ENCODE peak calls at places on chromosomes 7 and 10, in six cellular contexts. One of them, this sample, is unnamed.

GRCh38 chr7:115593111-115593510 is 437.5 kb downstream of the TFEC start:
- DNase-seq in HepG2: no peak
- DNase-seq in GM12891: no peak
- DNase-seq in H1: no peak
- DNase-seq in K562: no peak
- DNase-seq in GM12878: no peak
- DNase-seq in this sample: no peak

GRCh38 chr7:2853147-2853546 is 9.0 kb upstream of the GNA12 start:
- DNase-seq in HepG2: no peak
- DNase-seq in GM12891: no peak
- DNase-seq in H1: no peak
- DNase-seq in K562: no peak
- DNase-seq in GM12878: no peak
- DNase-seq in this sample: no peak

GRCh38 chr10:112338957-112339356 is 35.0 kb upstream of the ACSL5 start:
- DNase-seq in HepG2: no peak
- DNase-seq in GM12891: no peak
- DNase-seq in H1: no peak
- DNase-seq in K562: no peak
- DNase-seq in GM12878: no peak
- DNase-seq in this sample: no peak

GRCh38 chr10:100315603-100316002 is 14.4 kb downstream of the PKD2L1 start:
- DNase-seq in HepG2: no peak
- DNase-seq in GM12891: no peak
- DNase-seq in H1: no peak
- DNase-seq in K562: no peak
- DNase-seq in GM12878: no peak
- DNase-seq in this sample: no peak

GRCh38 chr10:1526427-1527055 is 210.8 kb downstream of the ADARB2 start:
- DNase-seq in HepG2: no peak
- DNase-seq in GM12891: no peak
- DNase-seq in H1: no peak
- DNase-seq in K562: peak; percentile 44
- DNase-seq in GM12878: no peak
- DNase-seq in this sample: no peak

GRCh38 chr7:27073066-27073465 is 22.7 kb downstream of the HOXA1 start:
- DNase-seq in HepG2: no peak
- DNase-seq in GM12891: no peak
- DNase-seq in H1: no peak
- DNase-seq in K562: no peak
- DNase-seq in GM12878: no peak
- DNase-seq in this sample: no peak

GRCh38 chr10:113126506-113127192 is 176.6 kb downstream of the TCF7L2 start:
- DNase-seq in HepG2: peak; percentile 15
- DNase-seq in GM12891: peak; percentile 27
- DNase-seq in H1: peak; percentile 71
- DNase-seq in K562: peak; percentile 20
- DNase-seq in GM12878: no peak
- DNase-seq in this sample: no peak

GRCh38 chr7:36130236-36130945 is 22.7 kb upstream of the EEPD1 start:
- DNase-seq in HepG2: no peak
- DNase-seq in GM12891: no peak
- DNase-seq in H1: no peak
- DNase-seq in K562: no peak
- DNase-seq in GM12878: no peak
- DNase-seq in this sample: no peak

GRCh38 chr10:109328001-109328400 is 595.3 kb downstream of the XPNPEP1 start:
- DNase-seq in HepG2: no peak
- DNase-seq in GM12891: no peak
- DNase-seq in H1: no peak
- DNase-seq in K562: no peak
- DNase-seq in GM12878: no peak
- DNase-seq in this sample: no peak

GRCh38 chr10:43855667-43856210 is 207.1 kb upstream of the ZNF32 start:
- DNase-seq in HepG2: no peak
- DNase-seq in GM12891: no peak
- DNase-seq in H1: peak; percentile 11
- DNase-seq in K562: no peak
- DNase-seq in GM12878: no peak
- DNase-seq in this sample: no peak

GRCh38 chr7:151813997-151814396 is 62.9 kb downstream of the PRKAG2 start:
- DNase-seq in HepG2: no peak
- DNase-seq in GM12891: no peak
- DNase-seq in H1: no peak
- DNase-seq in K562: no peak
- DNase-seq in GM12878: no peak
- DNase-seq in this sample: no peak

GRCh38 chr7:44694766-44695165 is 53.9 kb upstream of the ZMIZ2 start:
- DNase-seq in HepG2: no peak
- DNase-seq in GM12891: no peak
- DNase-seq in H1: no peak
- DNase-seq in K562: no peak
- DNase-seq in GM12878: no peak
- DNase-seq in this sample: no peak

GRCh38 chr10:86970152-86970886 is 2.0 kb downstream of the ADIRF start:
- DNase-seq in HepG2: no peak
- DNase-seq in GM12891: no peak
- DNase-seq in H1: peak; percentile 70
- DNase-seq in K562: no peak
- DNase-seq in GM12878: no peak
- DNase-seq in this sample: no peak

GRCh38 chr10:32376027-32376426 is 29.1 kb upstream of the EPC1 start:
- DNase-seq in HepG2: no peak
- DNase-seq in GM12891: no peak
- DNase-seq in H1: no peak
- DNase-seq in K562: no peak
- DNase-seq in GM12878: no peak
- DNase-seq in this sample: no peak
- TF ChIP-seq POLR2AphosphoS5 in HepG2: no peak
- TF ChIP-seq POLR2AphosphoS5 in GM12891: no peak
- TF ChIP-seq POLR2AphosphoS5 in H1: no peak
- TF ChIP-seq POLR2AphosphoS5 in K562: no peak
- TF ChIP-seq POLR2AphosphoS5 in GM12878: no peak
- TF ChIP-seq POLR2AphosphoS5 in this sample: no peak

GRCh38 chr10:110397856-110398255 is 93.1 kb upstream of the SMNDC1 start:
- DNase-seq in HepG2: no peak
- DNase-seq in GM12891: no peak
- DNase-seq in H1: no peak
- DNase-seq in K562: no peak
- DNase-seq in GM12878: no peak
- DNase-seq in this sample: no peak

GRCh38 chr10:110401401-110402076 is 96.2 kb upstream of the DUSP5 start:
- DNase-seq in HepG2: no peak
- DNase-seq in GM12891: no peak
- DNase-seq in H1: no peak
- DNase-seq in K562: no peak
- DNase-seq in GM12878: no peak
- DNase-seq in this sample: no peak

GRCh38 chr10:110398419-110399162 is 93.9 kb upstream of the SMNDC1 start:
- DNase-seq in HepG2: peak; percentile 68
- DNase-seq in GM12891: no peak
- DNase-seq in H1: no peak
- DNase-seq in K562: no peak
- DNase-seq in GM12878: no peak
- DNase-seq in this sample: no peak

GRCh38 chr10:110400173-110400947 is 95.6 kb upstream of the SMNDC1 start:
- DNase-seq in HepG2: no peak
- DNase-seq in GM12891: no peak
- DNase-seq in H1: no peak
- DNase-seq in K562: no peak
- DNase-seq in GM12878: no peak
- DNase-seq in this sample: no peak

DNA sequence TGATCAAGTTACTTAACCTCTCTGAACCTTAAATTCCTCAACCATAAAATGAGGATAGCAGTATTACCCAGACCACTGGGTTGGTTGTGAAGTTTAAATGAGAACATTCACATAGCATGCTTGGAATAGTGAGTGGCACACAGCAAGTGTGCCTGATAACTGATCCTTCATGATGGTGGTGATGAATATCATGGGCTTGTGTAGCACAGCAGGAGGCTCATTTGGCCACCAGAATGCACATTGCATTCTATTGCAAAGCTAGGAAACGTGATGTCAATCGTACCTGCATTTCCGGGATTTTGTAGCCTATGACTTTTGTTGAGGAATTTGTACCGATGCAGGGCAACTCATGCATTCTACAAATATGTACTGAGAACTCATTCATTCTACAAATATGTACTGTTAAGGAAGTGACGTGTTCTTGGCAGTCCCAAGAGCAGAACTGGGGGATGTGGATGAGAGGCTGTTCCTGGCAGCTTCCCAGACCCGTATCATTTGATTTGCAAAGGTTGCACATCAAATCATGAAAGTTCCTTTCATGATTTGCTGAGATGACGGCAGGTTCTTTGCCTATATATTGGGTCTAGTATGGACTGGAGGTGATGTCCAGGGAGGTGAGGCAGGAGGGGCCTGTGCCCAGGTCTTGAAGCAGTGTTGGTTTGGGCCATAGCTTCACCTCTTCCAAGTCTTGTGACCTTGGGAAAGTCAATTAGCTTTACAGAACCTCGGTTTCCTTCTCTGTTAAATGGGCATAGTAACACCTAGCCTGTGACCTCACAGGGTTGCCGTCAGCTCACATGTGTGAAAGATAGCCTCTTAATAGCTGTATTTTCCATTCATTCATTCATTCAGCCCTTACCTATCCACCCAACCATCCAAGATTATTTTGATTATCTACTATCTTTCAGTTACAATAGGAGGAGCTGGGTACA is 94.7 kb upstream of the SMNDC1 start:
- DNase-seq in HepG2: peak; percentile 79
- DNase-seq in GM12891: no peak
- DNase-seq in H1: no peak
- DNase-seq in K562: no peak
- DNase-seq in GM12878: no peak
- DNase-seq in this sample: no peak
- TF ChIP-seq POLR2A in HepG2: no peak
- TF ChIP-seq POLR2A in GM12891: no peak
- TF ChIP-seq POLR2A in H1: no peak
- TF ChIP-seq POLR2A in K562: no peak
- TF ChIP-seq POLR2A in GM12878: no peak
- TF ChIP-seq POLR2A in this sample: no peak

GRCh38 chr10:13671874-13672273 is 85.1 kb downstream of the PRPF18 start:
- DNase-seq in HepG2: no peak
- DNase-seq in GM12891: no peak
- DNase-seq in H1: no peak
- DNase-seq in K562: no peak
- DNase-seq in GM12878: no peak
- DNase-seq in this sample: no peak

GRCh38 chr10:13668126-13668525 is 81.4 kb downstream of the PRPF18 start:
- DNase-seq in HepG2: no peak
- DNase-seq in GM12891: no peak
- DNase-seq in H1: no peak
- DNase-seq in K562: no peak
- DNase-seq in GM12878: no peak
- DNase-seq in this sample: no peak

GRCh38 chr10:13672505-13672904 is 85.7 kb downstream of the PRPF18 start:
- DNase-seq in HepG2: no peak
- DNase-seq in GM12891: no peak
- DNase-seq in H1: no peak
- DNase-seq in K562: no peak
- DNase-seq in GM12878: no peak
- DNase-seq in this sample: no peak

GRCh38 chr10:13670311-13670710 is 83.5 kb downstream of the PRPF18 start:
- DNase-seq in HepG2: no peak
- DNase-seq in GM12891: no peak
- DNase-seq in H1: no peak
- DNase-seq in K562: no peak
- DNase-seq in GM12878: no peak
- DNase-seq in this sample: no peak

DNA sequence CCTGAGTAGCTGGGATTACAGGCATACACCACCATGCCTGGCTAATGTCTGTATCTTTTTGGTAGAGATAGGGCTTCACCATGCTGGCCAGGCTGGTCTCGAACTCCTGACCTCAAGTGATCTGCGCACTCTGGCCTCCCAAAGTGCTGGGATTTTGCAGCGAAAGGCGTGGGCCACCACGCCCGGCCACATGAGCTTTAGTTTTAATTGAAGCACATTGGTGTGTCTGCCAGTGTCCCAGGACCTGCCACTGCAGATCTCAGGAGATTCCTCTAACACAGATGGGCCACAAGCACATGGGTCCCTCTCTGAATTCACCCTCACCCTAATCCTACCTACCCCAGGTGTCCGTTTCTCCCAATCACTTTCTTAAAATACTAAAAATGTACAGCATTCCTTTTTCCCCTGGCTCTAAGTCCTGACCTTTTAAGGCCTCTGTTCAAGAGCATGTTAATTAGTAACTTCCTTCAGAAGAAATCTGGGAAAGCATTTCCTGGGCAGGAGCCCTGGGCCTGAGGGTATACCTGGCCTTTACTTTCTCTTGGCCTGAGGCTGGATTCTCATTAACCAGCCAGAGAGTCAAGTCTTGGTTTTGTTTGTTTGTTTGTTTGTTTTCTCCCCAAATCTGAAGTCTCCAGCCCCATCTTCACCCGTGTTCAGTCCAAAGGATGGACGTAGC is 82.6 kb downstream of the PRPF18 start:
- DNase-seq in HepG2: no peak
- DNase-seq in GM12891: no peak
- DNase-seq in H1: no peak
- DNase-seq in K562: no peak
- DNase-seq in GM12878: no peak
- DNase-seq in this sample: no peak
- TF ChIP-seq TAF1 in HepG2: no peak
- TF ChIP-seq TAF1 in GM12891: no peak
- TF ChIP-seq TAF1 in H1: no peak
- TF ChIP-seq TAF1 in K562: no peak
- TF ChIP-seq TAF1 in GM12878: no peak
- TF ChIP-seq TAF1 in this sample: no peak

GRCh38 chr7:120583835-120584586 is 273.9 kb downstream of the TSPAN12 start:
- DNase-seq in HepG2: no peak
- DNase-seq in GM12891: no peak
- DNase-seq in H1: no peak
- DNase-seq in K562: no peak
- DNase-seq in GM12878: no peak
- DNase-seq in this sample: no peak
- TF ChIP-seq POLR2AphosphoS5 in HepG2: no peak
- TF ChIP-seq POLR2AphosphoS5 in GM12891: no peak
- TF ChIP-seq POLR2AphosphoS5 in H1: no peak
- TF ChIP-seq POLR2AphosphoS5 in K562: no peak
- TF ChIP-seq POLR2AphosphoS5 in GM12878: no peak
- TF ChIP-seq POLR2AphosphoS5 in this sample: no peak

GRCh38 chr7:40675741-40676140 is 540.9 kb downstream of the SUGCT start:
- DNase-seq in HepG2: no peak
- DNase-seq in GM12891: no peak
- DNase-seq in H1: no peak
- DNase-seq in K562: no peak
- DNase-seq in GM12878: no peak
- DNase-seq in this sample: no peak
- TF ChIP-seq POLR2A in HepG2: no peak
- TF ChIP-seq POLR2A in GM12891: no peak
- TF ChIP-seq POLR2A in H1: no peak
- TF ChIP-seq POLR2A in K562: no peak
- TF ChIP-seq POLR2A in GM12878: no peak
- TF ChIP-seq POLR2A in this sample: no peak